ENCODE peak calls at places on chromosome 10, in nine cellular contexts. K is stimulated activated CD4-positive, alpha-beta T cell treated with anti-CD3 and anti-CD28 coated beads, Interleukin-1b, Interleukin-23, amount 100 ng/mL, for 24 hours; Y is thoracic aorta; I is CD8-positive, alpha-beta memory T cell; J is NCI-H2081; Z is endodermal cell; P is fibroblast of pulmonary artery; D is GM23248; L is AG04450. X is an unnamed sample.
A peak's percentile ranks its signal among the peaks of the same experiment; 100 is the strongest.

GRCh38 chr10:88157981-88158465 is 294.6 kb downstream of the PTEN start:
- DNase-seq in L (peak; percentile 78), Z (no peak), D (peak; percentile 90), I (no peak), J (no peak), P (peak; percentile 86), K (no peak), Y (no peak), X (no peak)

GRCh38 chr10:101959349-101959916 is 96.5 kb downstream of the ARMH3 start:
- DNase-seq in I (no peak), Z (no peak), P (no peak), L (no peak), J (peak; percentile 7), D (no peak), Y (no peak), K (no peak), X (no peak)

GRCh38 chr10:75887369-75887768 is 455.9 kb downstream of the LRMDA start:
- DNase-seq in I (no peak), Z (no peak), D (no peak), K (no peak), J (no peak), L (no peak), P (no peak), Y (no peak), X (no peak)

GRCh38 chr10:3190817-3191216 is 18.2 kb upstream of the PITRM1 start:
- DNase-seq in J (no peak), I (no peak), Z (peak; percentile 40), Y (no peak), D (no peak), K (no peak), L (no peak), P (no peak), X (no peak)

GRCh38 chr10:26269754-26270153 is 53.2 kb downstream of the GAD2 start:
- DNase-seq in P (peak; percentile 18), Y (no peak), I (no peak), Z (peak; percentile 54), K (no peak), J (peak; percentile 57), D (peak; percentile 47), L (no peak), X (no peak)

GRCh38 chr10:71218046-71218832 is 5.9 kb downstream of the UNC5B start:
- DNase-seq in P (peak; percentile 60), J (no peak), L (no peak), D (peak; percentile 63), Z (peak; percentile 70), Y (no peak), I (no peak), K (no peak), X (no peak)

GRCh38 chr10:28331821-28332220 is 29.0 kb upstream of the MPP7 start:
- DNase-seq in P (peak; percentile 25), K (no peak), I (no peak), D (peak; percentile 84), L (peak; percentile 85), Z (no peak), Y (no peak), J (peak; percentile 5), X (no peak)

GRCh38 chr10:7397049-7397448 is 13.8 kb downstream of the SFMBT2 start:
- DNase-seq in P (no peak), I (no peak), L (no peak), K (no peak), Y (no peak), D (peak; percentile 44), Z (no peak), J (no peak), X (no peak)

GRCh38 chr10:83310688-83311087 is 828.6 kb upstream of the GHITM start:
- DNase-seq in D (no peak), L (no peak), Y (no peak), I (no peak), K (no peak), P (no peak), Z (no peak), J (no peak), X (no peak)

GRCh38 chr10:110797416-110797815 is 74.3 kb upstream of the PDCD4 start:
- DNase-seq in K (no peak), P (no peak), Y (no peak), J (no peak), I (no peak), L (no peak), D (no peak), Z (no peak), X (no peak)

GRCh38 chr10:92641492-92641891 is 48.3 kb upstream of the HHEX start:
- DNase-seq in D (no peak), L (no peak), Z (no peak), P (no peak), I (no peak), J (no peak), K (no peak), Y (no peak), X (no peak)

GRCh38 chr10:56231436-56231835 is 129.6 kb downstream of the ZWINT start:
- DNase-seq in L (no peak), Z (no peak), J (no peak), D (peak; percentile 0), I (no peak), P (no peak), Y (no peak), K (no peak), X (no peak)

GRCh38 chr10:104127411-104127810 is 5.4 kb downstream of the SFR1 start:
- DNase-seq in P (no peak), D (no peak), K (no peak), J (peak; percentile 35), Z (peak; percentile 84), Y (no peak), L (no peak), I (no peak), X (peak; percentile 5)

GRCh38 chr10:97782455-97783228 is 10.8 kb upstream of the SFRP5 start:
- DNase-seq in D (no peak), L (no peak), J (no peak), I (no peak), K (no peak), P (no peak), Y (no peak), Z (no peak), X (no peak)

GRCh38 chr10:98967601-98968000 is 268.1 kb downstream of the HPSE2 start:
- DNase-seq in D (peak; percentile 17), Z (no peak), I (no peak), P (peak; percentile 5), J (no peak), Y (no peak), L (no peak), K (no peak), X (no peak)

GRCh38 chr10:117541405-117541908 is 1.1 kb upstream of the EMX2 start:
- DNase-seq in P (peak; percentile 70), K (no peak), L (no peak), J (no peak), Y (no peak), I (no peak), Z (peak; percentile 90), D (peak; percentile 99), X (no peak)

GRCh38 chr10:127117125-127117524 is 79.3 kb downstream of the INSYN2A start:
- DNase-seq in I (no peak), Z (peak; percentile 93), Y (no peak), P (peak; percentile 69), D (peak; percentile 58), J (no peak), L (peak; percentile 13), K (peak; percentile 3), X (no peak)

GRCh38 chr10:1432161-1432560 is 305.2 kb downstream of the ADARB2 start:
- DNase-seq in K (no peak), D (no peak), Y (no peak), L (no peak), P (no peak), Z (no peak), I (no peak), J (no peak), X (no peak)

GRCh38 chr10:130656582-130657133 is 520.5 kb downstream of the GLRX3 start:
- DNase-seq in L (no peak), K (no peak), I (no peak), J (no peak), D (no peak), P (no peak), Z (no peak), Y (no peak), X (no peak)

GRCh38 chr10:88705951-88706350 is at the start of gene LIPK:
- DNase-seq in P (no peak), Y (no peak), D (no peak), Z (no peak), J (no peak), K (no peak), I (no peak), L (no peak), X (no peak)

GRCh38 chr10:14016011-14016536 is 314.6 kb downstream of the FRMD4A start:
- DNase-seq in Y (no peak), J (no peak), P (peak; percentile 69), K (no peak), Z (no peak), I (no peak), L (no peak), D (no peak), X (no peak)

GRCh38 chr10:44853148-44853734 is 57.9 kb upstream of the TMEM72 start:
- DNase-seq in D (peak; percentile 70), K (no peak), Z (no peak), Y (no peak), J (no peak), L (no peak), I (no peak), P (peak; percentile 74), X (no peak)

GRCh38 chr10:61130366-61130765 is 186.4 kb upstream of the RHOBTB1 start:
- DNase-seq in Y (no peak), D (no peak), L (no peak), I (no peak), K (no peak), J (no peak), Z (no peak), P (no peak), X (no peak)

GRCh38 chr10:121183241-121183640 is 332.1 kb downstream of the WDR11 start:
- DNase-seq in Y (no peak), Z (no peak), J (no peak), L (no peak), I (no peak), D (no peak), P (no peak), K (no peak), X (no peak)

GRCh38 chr10:74164641-74165529 is 13.9 kb downstream of the ADK start:
- DNase-seq in L (no peak), I (no peak), K (no peak), Z (no peak), P (no peak), D (no peak), Y (no peak), J (no peak), X (no peak)

GRCh38 chr10:21464134-21464533 is 61.3 kb downstream of the SKIDA1 start:
- DNase-seq in D (peak; percentile 25), J (no peak), K (no peak), P (peak; percentile 11), Z (no peak), I (no peak), Y (no peak), L (no peak), X (no peak)

GRCh38 chr10:133126431-133127290 is 33.4 kb upstream of the KNDC1 start:
- DNase-seq in K (no peak), L (no peak), Z (peak; percentile 38), D (no peak), I (peak; percentile 45), J (no peak), P (no peak), Y (no peak), X (no peak)

GRCh38 chr10:7027913-7028808 is 382.7 kb downstream of the SFMBT2 start:
- DNase-seq in K (no peak), Z (no peak), L (peak; percentile 7), J (no peak), P (peak; percentile 36), Y (no peak), D (peak; percentile 45), I (no peak), X (no peak)